ENCODE peak calls at places on chromosomes 4 and X, in six cellular contexts. One of them, this sample, is unnamed.

GRCh38 chrX:132622130-132622529 is 133.3 kb upstream of the MBNL3 start:
- DNase-seq in WTC11: no peak
- DNase-seq in activated CD8-positive, alpha-beta memory T cell treated with anti-CD3 and anti-CD28 coated beads for 4 hours: peak; percentile 4
- DNase-seq in CD8-positive, alpha-beta T cell: no peak
- DNase-seq in skeletal muscle cell: no peak
- DNase-seq in NAMALWA: no peak
- DNase-seq in this sample: peak; percentile 44

GRCh38 chrX:74458738-74459137 is 37.4 kb downstream of the SLC16A2 start:
- DNase-seq in activated CD8-positive, alpha-beta memory T cell treated with anti-CD3 and anti-CD28 coated beads for 4 hours: no peak
- DNase-seq in CD8-positive, alpha-beta T cell: no peak
- DNase-seq in WTC11: no peak
- DNase-seq in NAMALWA: no peak
- DNase-seq in skeletal muscle cell: peak; percentile 43
- DNase-seq in this sample: no peak

GRCh38 chrX:104921606-104922205 is 298.8 kb downstream of the TEX13A start:
- DNase-seq in activated CD8-positive, alpha-beta memory T cell treated with anti-CD3 and anti-CD28 coated beads for 4 hours: no peak
- DNase-seq in skeletal muscle cell: no peak
- DNase-seq in CD8-positive, alpha-beta T cell: no peak
- DNase-seq in WTC11: no peak
- DNase-seq in NAMALWA: no peak
- DNase-seq in this sample: peak; percentile 20

GRCh38 chr4:153107246-153107645 is 97.0 kb upstream of the TRIM2 start:
- DNase-seq in NAMALWA: no peak
- DNase-seq in CD8-positive, alpha-beta T cell: no peak
- DNase-seq in skeletal muscle cell: no peak
- DNase-seq in WTC11: no peak
- DNase-seq in activated CD8-positive, alpha-beta memory T cell treated with anti-CD3 and anti-CD28 coated beads for 4 hours: no peak
- DNase-seq in this sample: no peak

GRCh38 chr4:139876328-139876941 is 210.8 kb downstream of the MGST2 start:
- DNase-seq in NAMALWA: no peak
- DNase-seq in skeletal muscle cell: no peak
- DNase-seq in activated CD8-positive, alpha-beta memory T cell treated with anti-CD3 and anti-CD28 coated beads for 4 hours: no peak
- DNase-seq in CD8-positive, alpha-beta T cell: no peak
- DNase-seq in WTC11: no peak
- DNase-seq in this sample: no peak

GRCh38 chr4:80011636-80012236 is 61.3 kb downstream of the ANTXR2 start:
- DNase-seq in skeletal muscle cell: peak; percentile 53
- DNase-seq in NAMALWA: no peak
- DNase-seq in CD8-positive, alpha-beta T cell: no peak
- DNase-seq in activated CD8-positive, alpha-beta memory T cell treated with anti-CD3 and anti-CD28 coated beads for 4 hours: no peak
- DNase-seq in WTC11: no peak
- DNase-seq in this sample: no peak

GRCh38 chr4:90727938-90728337 is 600.7 kb downstream of the CCSER1 start:
- DNase-seq in CD8-positive, alpha-beta T cell: no peak
- DNase-seq in WTC11: peak; percentile 62
- DNase-seq in activated CD8-positive, alpha-beta memory T cell treated with anti-CD3 and anti-CD28 coated beads for 4 hours: no peak
- DNase-seq in NAMALWA: no peak
- DNase-seq in skeletal muscle cell: no peak
- DNase-seq in this sample: peak; percentile 85

GRCh38 chr4:7863911-7864681 is 75.6 kb downstream of the AFAP1 start:
- DNase-seq in WTC11: no peak
- DNase-seq in skeletal muscle cell: no peak
- DNase-seq in NAMALWA: peak; percentile 81
- DNase-seq in activated CD8-positive, alpha-beta memory T cell treated with anti-CD3 and anti-CD28 coated beads for 4 hours: no peak
- DNase-seq in CD8-positive, alpha-beta T cell: no peak
- DNase-seq in this sample: no peak

GRCh38 chr4:69689530-69690111 is 36.6 kb upstream of the UGT2A1 start:
- DNase-seq in CD8-positive, alpha-beta T cell: no peak
- DNase-seq in activated CD8-positive, alpha-beta memory T cell treated with anti-CD3 and anti-CD28 coated beads for 4 hours: no peak
- DNase-seq in WTC11: no peak
- DNase-seq in NAMALWA: peak; percentile 64
- DNase-seq in skeletal muscle cell: peak; percentile 6
- DNase-seq in this sample: no peak

GRCh38 chrX:49171752-49172279 is at the start of gene PLP2:
- DNase-seq in activated CD8-positive, alpha-beta memory T cell treated with anti-CD3 and anti-CD28 coated beads for 4 hours: peak; percentile 44
- DNase-seq in CD8-positive, alpha-beta T cell: peak; percentile 76
- DNase-seq in WTC11: no peak
- DNase-seq in skeletal muscle cell: no peak
- DNase-seq in NAMALWA: peak; percentile 71
- DNase-seq in this sample: peak; percentile 57

GRCh38 chr4:108560624-108561023 is 59.8 kb upstream of the RPL34 start:
- DNase-seq in CD8-positive, alpha-beta T cell: no peak
- DNase-seq in skeletal muscle cell: no peak
- DNase-seq in NAMALWA: no peak
- DNase-seq in activated CD8-positive, alpha-beta memory T cell treated with anti-CD3 and anti-CD28 coated beads for 4 hours: no peak
- DNase-seq in WTC11: no peak
- DNase-seq in this sample: no peak

GRCh38 chr4:134365852-134366251 is 164.3 kb upstream of the PABPC4L start:
- DNase-seq in CD8-positive, alpha-beta T cell: no peak
- DNase-seq in skeletal muscle cell: no peak
- DNase-seq in NAMALWA: no peak
- DNase-seq in WTC11: no peak
- DNase-seq in activated CD8-positive, alpha-beta memory T cell treated with anti-CD3 and anti-CD28 coated beads for 4 hours: no peak
- DNase-seq in this sample: no peak

GRCh38 chr4:121510260-121510942 is 129.6 kb upstream of the QRFPR start:
- DNase-seq in CD8-positive, alpha-beta T cell: no peak
- DNase-seq in WTC11: no peak
- DNase-seq in activated CD8-positive, alpha-beta memory T cell treated with anti-CD3 and anti-CD28 coated beads for 4 hours: no peak
- DNase-seq in NAMALWA: no peak
- DNase-seq in skeletal muscle cell: no peak
- DNase-seq in this sample: peak; percentile 58

GRCh38 chr4:167435786-167436185 is 201.5 kb upstream of the SPOCK3 start:
- DNase-seq in skeletal muscle cell: no peak
- DNase-seq in NAMALWA: no peak
- DNase-seq in CD8-positive, alpha-beta T cell: no peak
- DNase-seq in WTC11: no peak
- DNase-seq in activated CD8-positive, alpha-beta memory T cell treated with anti-CD3 and anti-CD28 coated beads for 4 hours: no peak
- DNase-seq in this sample: no peak

GRCh38 chr4:1315306-1315705 is 25.6 kb downstream of the MAEA start:
- DNase-seq in WTC11: no peak
- DNase-seq in activated CD8-positive, alpha-beta memory T cell treated with anti-CD3 and anti-CD28 coated beads for 4 hours: no peak
- DNase-seq in CD8-positive, alpha-beta T cell: no peak
- DNase-seq in NAMALWA: no peak
- DNase-seq in skeletal muscle cell: no peak
- DNase-seq in this sample: no peak

This sample was measured in endodermal cell.